ENCODE peak calls at places on chromosomes 13 and 19, in nine cellular contexts. Q is K562; U is neuronal stem cell; W is tibial artery; H is effector memory CD4-positive, alpha-beta T cell; J is CD8-positive, alpha-beta T cell; M is ascending aorta; P is cardiac muscle cell; T is endodermal cell. F is an unnamed sample. For H3K27me3 and H3K9me3, the result is how much of the 10 kb centered on the place peaks cover.

GRCh38 chr19:4139614-4140236 is 13.7 kb upstream of the CREB3L3 start:
- DNase-seq in U (peak), M (peak), J (peak), H (peak), P (peak), W (peak), T (peak), Q (peak), F (peak)

GRCh38 chr13:108121406-108121805 is 93.9 kb downstream of the LIG4 start:
- DNase-seq in U (no peak), J (no peak), M (no peak), Q (no peak), W (no peak), T (no peak), P (no peak), H (no peak), F (no peak)

GRCh38 chr19:33388231-33388816 is 14.8 kb downstream of the CEBPG start:
- DNase-seq in H (no peak), T (no peak), W (no peak), U (no peak), Q (no peak), J (no peak), P (no peak), M (peak), F (no peak)

GRCh38 chr13:98300956-98301641 is 124.0 kb upstream of the RNF113B start:
- DNase-seq in T (no peak), U (no peak), M (no peak), P (peak), Q (no peak), J (no peak), W (no peak), H (no peak), F (no peak)

GRCh38 chr13:24719139-24719538 is 38.9 kb downstream of the ATP12A start:
- DNase-seq in Q (no peak), H (no peak), J (no peak), P (no peak), T (no peak), W (no peak), U (no peak), M (peak), F (no peak)

GRCh38 chr13:59533561-59534337 is 630.0 kb downstream of the DIAPH3 start:
- DNase-seq in P (no peak), T (no peak), Q (no peak), H (no peak), J (no peak), U (no peak), W (no peak), M (no peak), F (no peak)

GRCh38 chr13:114019367-114019766 is 45.5 kb upstream of the C13orf46 start:
- DNase-seq in H (peak), W (no peak), T (peak), U (no peak), J (peak), P (no peak), M (no peak), Q (peak), F (no peak)

GRCh38 chr13:40979232-40979631 is 39.9 kb downstream of the ELF1 start:
- DNase-seq in M (no peak), H (no peak), P (no peak), W (no peak), U (no peak), J (no peak), T (no peak), Q (no peak), F (no peak)

GRCh38 chr13:98576215-98576945 is 527 bp downstream of the STK24 start:
- DNase-seq in M (peak), U (peak), T (peak), Q (peak), W (peak), H (no peak), P (peak), J (no peak), F (peak)

GRCh38 chr19:18685597-18686164 is 2.2 kb downstream of the CRTC1 start:
- DNase-seq in M (no peak), J (no peak), W (no peak), P (peak), H (no peak), Q (no peak), T (no peak), U (no peak), F (no peak)

DNA sequence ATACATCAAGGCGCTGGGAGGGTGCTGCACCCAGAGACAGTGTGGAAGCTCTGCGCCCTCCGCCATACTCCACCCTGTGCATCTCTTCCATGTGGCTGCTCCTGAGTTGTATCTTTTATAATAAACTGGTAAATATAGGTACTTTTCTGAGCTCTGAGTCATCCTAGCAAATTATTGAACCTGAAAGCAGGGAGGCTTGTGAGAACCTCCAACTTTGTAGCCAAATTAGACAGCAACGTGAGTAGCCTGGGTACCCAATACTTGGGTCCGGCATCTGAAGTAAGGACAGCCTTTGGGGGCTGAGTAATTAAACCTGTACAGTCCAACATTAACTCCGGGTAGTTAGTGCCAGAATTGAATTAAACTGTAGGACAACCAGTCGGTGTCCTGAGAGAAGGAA is 57.4 kb downstream of the RUBCNL start:
- DNase-seq in W (no peak), P (no peak), M (no peak), Q (no peak), H (no peak), U (no peak), J (no peak), T (no peak), F (no peak)
- H3K27me3 ChIP-seq in W (under half), P (under half), M (under half), Q (under half), H (under half), U (under half), J (under half), T (under half), F (under half)

DNA sequence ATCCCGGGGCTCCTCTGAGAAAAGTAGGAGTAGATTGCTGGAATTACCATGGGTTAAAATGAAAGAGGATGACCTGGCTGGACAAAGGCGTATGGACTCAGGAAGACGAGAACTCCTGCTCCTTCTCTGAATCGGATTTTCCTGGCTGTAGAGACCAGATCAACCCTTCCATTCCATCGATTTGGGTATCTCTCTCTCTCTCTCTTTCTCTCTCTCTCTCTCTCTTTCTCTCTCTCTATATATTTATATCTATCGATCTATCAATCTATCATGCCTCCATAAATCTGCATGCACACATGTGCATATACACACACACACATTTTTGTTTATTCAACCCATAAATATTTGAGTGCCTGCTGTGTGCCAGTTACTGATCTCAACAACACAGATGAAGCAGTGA is 234.9 kb downstream of the LMO7 start:
- DNase-seq in J (no peak), T (no peak), U (no peak), W (no peak), Q (no peak), P (no peak), M (no peak), H (no peak), F (no peak)
- H3K4me3 ChIP-seq in J (no peak), T (no peak), U (no peak), W (peak), Q (no peak), P (no peak), M (peak), H (no peak), F (no peak)

GRCh38 chr19:23916991-23917390 is 2.3 kb downstream of the ZNF726 start:
- DNase-seq in T (no peak), M (no peak), Q (no peak), U (no peak), H (no peak), J (no peak), W (no peak), P (peak), F (no peak)
- H3K9me3 ChIP-seq in T (under half), M (under half), Q (under half), U (under half), H (under half), J (under half), W (under half), P (under half), F (under half)

GRCh38 chr19:918152-918437 is 962 bp downstream of the KISS1R start:
- DNase-seq in J (no peak), H (no peak), M (no peak), U (no peak), W (no peak), P (no peak), Q (no peak), T (no peak), F (no peak)
- H3K27me3 ChIP-seq in J (under half), H (under half), M (under half), U (under half), W (half or more), P (half or more), Q (under half), T (half or more), F (under half)

F was measured in uterus.